ENCODE peak calls at places on chromosome 7, in nine cellular contexts. P, G, L, U, O, W, F, E and Z are unnamed samples.

GRCh38 chr7:127786184-127786583 is 134.2 kb downstream of the SND1 start:
- DNase-seq in P (no peak), G (no peak), L (no peak), U (no peak), O (no peak), W (no peak), F (no peak), E (no peak), Z (no peak)

GRCh38 chr7:106916689-106917088 is 51.6 kb downstream of the PIK3CG start:
- DNase-seq in P (peak), G (no peak), L (no peak), U (no peak), O (no peak), W (no peak), F (no peak), E (no peak), Z (no peak)

GRCh38 chr7:105524840-105525239 is 2.8 kb upstream of the PUS7 start:
- DNase-seq in P (no peak), G (no peak), L (no peak), U (no peak), O (peak), W (no peak), F (no peak), E (no peak), Z (no peak)

GRCh38 chr7:92973964-92974363 is 137.6 kb upstream of the CDK6 start:
- DNase-seq in P (peak), G (no peak), L (peak), U (no peak), O (no peak), W (no peak), F (no peak), E (no peak), Z (peak)

GRCh38 chr7:154744226-154744860 is 258.6 kb downstream of the PAXIP1 start:
- DNase-seq in P (no peak), G (no peak), L (peak), U (no peak), O (peak), W (no peak), F (peak), E (no peak), Z (no peak)

GRCh38 chr7:118104812-118105441 is 79.0 kb upstream of the LSM8 start:
- DNase-seq in P (peak), G (no peak), L (peak), U (no peak), O (peak), W (no peak), F (peak), E (no peak), Z (peak)

GRCh38 chr7:153642989-153643388 is 409.2 kb upstream of the DPP6 start:
- DNase-seq in P (no peak), G (no peak), L (no peak), U (no peak), O (no peak), W (no peak), F (no peak), E (no peak), Z (no peak)

GRCh38 chr7:76340617-76341131 is 18.1 kb downstream of the YWHAG start:
- DNase-seq in P (peak), G (no peak), L (no peak), U (peak), O (no peak), W (no peak), F (no peak), E (no peak), Z (no peak)

GRCh38 chr7:88539518-88539917 is 220.0 kb upstream of the ZNF804B start:
- DNase-seq in P (no peak), G (no peak), L (no peak), U (no peak), O (no peak), W (no peak), F (no peak), E (no peak), Z (no peak)

GRCh38 chr7:117118579-117119180 is 165.4 kb downstream of the ST7 start:
- DNase-seq in P (no peak), G (no peak), L (no peak), U (no peak), O (no peak), W (no peak), F (no peak), E (no peak), Z (no peak)

GRCh38 chr7:121019018-121019417 is 30.5 kb downstream of the CPED1 start:
- DNase-seq in P (peak), G (no peak), L (no peak), U (no peak), O (no peak), W (no peak), F (no peak), E (no peak), Z (peak)

GRCh38 chr7:97751566-97751965 is 19.7 kb downstream of the TAC1 start:
- DNase-seq in P (no peak), G (no peak), L (no peak), U (no peak), O (no peak), W (no peak), F (no peak), E (no peak), Z (no peak)

GRCh38 chr7:109964780-109965179 is 1126.1 kb upstream of the LRRN3 start:
- DNase-seq in P (no peak), G (no peak), L (no peak), U (no peak), O (no peak), W (no peak), F (no peak), E (no peak), Z (peak)

GRCh38 chr7:140673063-140673769 is 471 bp downstream of the ADCK2 start:
- DNase-seq in P (no peak), G (peak), L (peak), U (peak), O (peak), W (peak), F (peak), E (peak), Z (peak)

GRCh38 chr7:76206633-76207032 is 4.9 kb downstream of the SRRM3 start:
- DNase-seq in P (no peak), G (no peak), L (no peak), U (no peak), O (no peak), W (no peak), F (no peak), E (no peak), Z (no peak)

GRCh38 chr7:46830-47140 is 145.6 kb upstream of the FAM20C start:
- DNase-seq in P (no peak), G (no peak), L (no peak), U (peak), O (no peak), W (no peak), F (no peak), E (no peak), Z (no peak)

GRCh38 chr7:81990395-81990794 is 220.5 kb upstream of the HGF start:
- DNase-seq in P (peak), G (no peak), L (peak), U (no peak), O (no peak), W (no peak), F (no peak), E (no peak), Z (peak)

GRCh38 chr7:74051629-74052410 is 23.8 kb downstream of the ELN start:
- DNase-seq in P (no peak), G (no peak), L (peak), U (peak), O (peak), W (no peak), F (peak), E (no peak), Z (no peak)

GRCh38 chr7:45147858-45148652 is 9.5 kb upstream of the RAMP3 start:
- DNase-seq in P (no peak), G (no peak), L (no peak), U (peak), O (no peak), W (no peak), F (no peak), E (no peak), Z (no peak)

GRCh38 chr7:1542329-1542728 is 11.8 kb downstream of the MAFK start:
- DNase-seq in P (no peak), G (no peak), L (no peak), U (no peak), O (no peak), W (no peak), F (no peak), E (no peak), Z (no peak)

GRCh38 chr7:110595694-110596093 is 495.2 kb upstream of the LRRN3 start:
- DNase-seq in P (no peak), G (no peak), L (no peak), U (no peak), O (no peak), W (no peak), F (no peak), E (no peak), Z (no peak)

GRCh38 chr7:34087892-34088891 is 182.9 kb downstream of the BMPER start:
- DNase-seq in P (peak), G (no peak), L (no peak), U (no peak), O (peak), W (no peak), F (peak), E (no peak), Z (peak)

GRCh38 chr7:43569424-43569823 is 13.5 kb upstream of the STK17A start:
- DNase-seq in P (peak), G (no peak), L (no peak), U (no peak), O (no peak), W (no peak), F (no peak), E (no peak), Z (peak)

GRCh38 chr7:145016068-145016467 is 180.2 kb upstream of the TPK1 start:
- DNase-seq in P (no peak), G (no peak), L (no peak), U (no peak), O (no peak), W (no peak), F (no peak), E (no peak), Z (no peak)

GRCh38 chr7:39952378-39952777 is 2.3 kb downstream of the CDK13 start:
- DNase-seq in P (peak), G (no peak), L (peak), U (no peak), O (peak), W (no peak), F (no peak), E (no peak), Z (peak)

GRCh38 chr7:7384228-7384627 is 151.4 kb downstream of the COL28A1 start:
- DNase-seq in P (no peak), G (no peak), L (no peak), U (no peak), O (no peak), W (no peak), F (no peak), E (no peak), Z (no peak)

GRCh38 chr7:36037121-36037662 is 115.9 kb upstream of the EEPD1 start:
- DNase-seq in P (peak), G (no peak), L (peak), U (no peak), O (no peak), W (no peak), F (peak), E (peak), Z (peak)

GRCh38 chr7:84746347-84746746 is 440.5 kb downstream of the SEMA3D start:
- DNase-seq in P (no peak), G (no peak), L (no peak), U (no peak), O (no peak), W (no peak), F (no peak), E (no peak), Z (no peak)

GRCh38 chr7:5598769-5599371 is 175.2 kb upstream of the TNRC18 start:
- DNase-seq in P (no peak), G (no peak), L (no peak), U (no peak), O (peak), W (no peak), F (no peak), E (no peak), Z (no peak)

GRCh38 chr7:151925446-151926335 is 30.6 kb upstream of the GALNTL5 start:
- DNase-seq in P (peak), G (no peak), L (no peak), U (peak), O (peak), W (no peak), F (no peak), E (peak), Z (no peak)

GRCh38 chr7:149715476-149715875 is 57.9 kb downstream of the ZNF467 start:
- DNase-seq in P (no peak), G (no peak), L (no peak), U (peak), O (no peak), W (no peak), F (no peak), E (no peak), Z (no peak)

GRCh38 chr7:932651-932975 is 21.9 kb downstream of the ADAP1 start:
- DNase-seq in P (no peak), G (no peak), L (no peak), U (peak), O (no peak), W (no peak), F (no peak), E (no peak), Z (no peak)

GRCh38 chr7:115678049-115678982 is 352.2 kb downstream of the TFEC start:
- DNase-seq in P (peak), G (no peak), L (no peak), U (no peak), O (no peak), W (no peak), F (no peak), E (no peak), Z (no peak)

GRCh38 chr7:101340379-101340778 is 18.8 kb upstream of the IFT22 start:
- DNase-seq in P (no peak), G (no peak), L (no peak), U (no peak), O (no peak), W (no peak), F (no peak), E (no peak), Z (no peak)

GRCh38 chr7:29288534-29289091 is 94.0 kb downstream of the CHN2 start:
- DNase-seq in P (no peak), G (no peak), L (no peak), U (no peak), O (no peak), W (no peak), F (no peak), E (no peak), Z (no peak)

GRCh38 chr7:88363869-88364268 is 57.2 kb upstream of the STEAP4 start:
- DNase-seq in P (no peak), G (no peak), L (no peak), U (no peak), O (no peak), W (no peak), F (no peak), E (no peak), Z (no peak)

GRCh38 chr7:45229130-45229920 is 71.7 kb downstream of the RAMP3 start:
- DNase-seq in P (no peak), G (no peak), L (no peak), U (no peak), O (no peak), W (no peak), F (no peak), E (no peak), Z (no peak)

GRCh38 chr7:137909042-137909441 is 62.3 kb upstream of the DGKI start:
- DNase-seq in P (no peak), G (no peak), L (no peak), U (peak), O (no peak), W (no peak), F (no peak), E (peak), Z (no peak)